ENCODE peak calls at places on chromosomes 16 and 17, in five cellular contexts. A is caudate nucleus, D is C1 segment of cervical spinal cord, G is posterior cingulate gyrus, W is anterior cingulate cortex. Y is an unnamed sample.

GRCh38 chr17:42744283-42744805 is 496 bp downstream of the EZH1 start:
- DNase-seq in G (no peak), A (peak; percentile 47), D (peak; percentile 81), W (no peak), Y (peak; percentile 91)

GRCh38 chr17:29722411-29723198 is 99.9 kb upstream of the CORO6 start:
- DNase-seq in G (no peak), A (no peak), W (no peak), D (no peak), Y (no peak)

GRCh38 chr17:29949708-29950107 is 8.3 kb downstream of the EFCAB5 start:
- DNase-seq in A (no peak), D (no peak), G (no peak), W (no peak), Y (no peak)

GRCh38 chr17:38881600-38882191 is 11.8 kb downstream of the LASP1 start:
- DNase-seq in G (no peak), W (no peak), A (no peak), D (no peak), Y (no peak)

GRCh38 chr16:11194913-11195312 is 61.1 kb downstream of the SOCS1 start:
- DNase-seq in G (no peak), D (no peak), A (no peak), W (no peak), Y (no peak)

GRCh38 chr17:40648326-40648968 is 829 bp upstream of the SMARCE1 start:
- DNase-seq in W (peak; percentile 41), A (no peak), D (no peak), G (no peak), Y (no peak)

GRCh38 chr16:57531635-57532220 is 4.6 kb downstream of the CCDC102A start:
- DNase-seq in D (no peak), A (no peak), G (peak; percentile 2), W (no peak), Y (no peak)

GRCh38 chr16:73026754-73027654 is 20.9 kb downstream of the ZFHX3 start:
- DNase-seq in G (no peak), D (no peak), A (no peak), W (no peak), Y (no peak)

GRCh38 chr16:6926341-6926740 is 406.3 kb upstream of the RBFOX1 start:
- DNase-seq in W (no peak), D (no peak), G (no peak), A (no peak), Y (no peak)

GRCh38 chr16:27726621-27727275 is 176.8 kb downstream of the KATNIP start:
- DNase-seq in A (no peak), D (no peak), G (no peak), W (no peak), Y (no peak)

GRCh38 chr16:2535644-2536021 is 2.2 kb upstream of the PDPK1 start:
- DNase-seq in D (no peak), A (no peak), W (no peak), G (no peak), Y (no peak)

GRCh38 chr17:46730679-46731078 is 87.8 kb downstream of the WNT3 start:
- DNase-seq in A (no peak), W (no peak), D (no peak), G (no peak), Y (no peak)

GRCh38 chr16:31064882-31065461 is 9.1 kb downstream of the ZNF668 start:
- DNase-seq in D (no peak), A (no peak), W (no peak), G (no peak), Y (no peak)

Y was measured in Caco-2.